ENCODE peak calls at places on chromosome 20, in five cellular contexts. P, W, C, T and Z are unnamed samples.

GRCh38 chr20:62885808-62886708 is 24.4 kb upstream of the TCFL5 start:
- DNase-seq in P (no peak), W (no peak), C (no peak), T (no peak), Z (no peak)

GRCh38 chr20:46060301-46060881 is 29.4 kb downstream of the NCOA5 start:
- DNase-seq in P (no peak), W (no peak), C (no peak), T (peak), Z (no peak)

GRCh38 chr20:31675828-31676533 is 38.3 kb downstream of the COX4I2 start:
- DNase-seq in P (no peak), W (no peak), C (no peak), T (peak), Z (no peak)

GRCh38 chr20:63453029-63453523 is 19.4 kb downstream of the KCNQ2 start:
- DNase-seq in P (peak), W (no peak), C (peak), T (no peak), Z (no peak)

GRCh38 chr20:32206383-32207210 is 946 bp downstream of the PLAGL2 start:
- DNase-seq in P (no peak), W (no peak), C (no peak), T (no peak), Z (no peak)

GRCh38 chr20:1941226-1941625 is 46.0 kb downstream of the SIRPA start:
- DNase-seq in P (no peak), W (peak), C (no peak), T (no peak), Z (no peak)

GRCh38 chr20:57600324-57601210 is 19.7 kb downstream of the ZBP1 start:
- DNase-seq in P (no peak), W (peak), C (no peak), T (no peak), Z (no peak)

GRCh38 chr20:63911171-63911570 is 16.2 kb downstream of the DNAJC5 start:
- DNase-seq in P (no peak), W (no peak), C (peak), T (no peak), Z (no peak)

GRCh38 chr20:44092551-44093248 is 94.3 kb downstream of the JPH2 start:
- DNase-seq in P (no peak), W (peak), C (peak), T (no peak), Z (no peak)

GRCh38 chr20:25321262-25321831 is 69.3 kb downstream of the ABHD12 start:
- DNase-seq in P (no peak), W (no peak), C (no peak), T (no peak), Z (no peak)

GRCh38 chr20:52812231-52812847 is 159.8 kb upstream of the TSHZ2 start:
- DNase-seq in P (no peak), W (no peak), C (no peak), T (no peak), Z (no peak)

GRCh38 chr20:51003776-51004175 is 19.1 kb downstream of the KCNG1 start:
- DNase-seq in P (no peak), W (no peak), C (no peak), T (no peak), Z (no peak)

GRCh38 chr20:45067558-45067957 is 33.4 kb downstream of the KCNS1 start:
- DNase-seq in P (no peak), W (no peak), C (no peak), T (no peak), Z (no peak)

GRCh38 chr20:14919473-14920157 is 582.2 kb upstream of the FLRT3 start:
- DNase-seq in P (no peak), W (no peak), C (peak), T (no peak), Z (no peak)

GRCh38 chr20:20017001-20017851 is at the start of gene NAA20:
- DNase-seq in P (peak), W (peak), C (peak), T (peak), Z (peak)

GRCh38 chr20:51978081-51978501 is 175.8 kb upstream of the SALL4 start:
- DNase-seq in P (no peak), W (no peak), C (no peak), T (no peak), Z (no peak)

GRCh38 chr20:49765846-49766541 is 46.6 kb upstream of the SLC9A8 start:
- DNase-seq in P (no peak), W (peak), C (no peak), T (no peak), Z (no peak)

GRCh38 chr20:17449039-17449438 is 82.1 kb downstream of the BFSP1 start:
- DNase-seq in P (no peak), W (no peak), C (no peak), T (no peak), Z (no peak)

GRCh38 chr20:20505554-20505953 is 137.7 kb downstream of the INSM1 start:
- DNase-seq in P (no peak), W (no peak), C (no peak), T (no peak), Z (no peak)

GRCh38 chr20:38311100-38311499 is 7.1 kb downstream of the BPI start:
- DNase-seq in P (no peak), W (no peak), C (no peak), T (no peak), Z (no peak)

GRCh38 chr20:63098195-63098810 is 91.5 kb upstream of the BHLHE23 start:
- DNase-seq in P (no peak), W (no peak), C (no peak), T (no peak), Z (no peak)

GRCh38 chr20:13302647-13303425 is 81.8 kb downstream of the ISM1 start:
- DNase-seq in P (no peak), W (no peak), C (peak), T (no peak), Z (peak)

GRCh38 chr20:8790442-8791074 is 278.3 kb upstream of the PLCB4 start:
- DNase-seq in P (no peak), W (peak), C (peak), T (no peak), Z (peak)

GRCh38 chr20:52448513-52448912 is 256.9 kb upstream of the ZFP64 start:
- DNase-seq in P (no peak), W (no peak), C (no peak), T (no peak), Z (no peak)

GRCh38 chr20:49694450-49695071 is 19.1 kb downstream of the B4GALT5 start:
- DNase-seq in P (no peak), W (no peak), C (no peak), T (no peak), Z (no peak)

GRCh38 chr20:9903048-9903651 is 64.3 kb upstream of the PAK5 start:
- DNase-seq in P (no peak), W (no peak), C (no peak), T (no peak), Z (no peak)

GRCh38 chr20:49610701-49611538 is 43.0 kb upstream of the PTGIS start:
- DNase-seq in P (peak), W (no peak), C (peak), T (peak), Z (peak)

GRCh38 chr20:30487947-30488926 is 769.2 kb upstream of the DEFB115 start:
- DNase-seq in P (no peak), W (no peak), C (no peak), T (no peak), Z (no peak)